ENCODE peak calls at places on chromosomes 5 and 9, in four cellular contexts. One of them, this sample, is unnamed.
A peak's percentile ranks its signal among the peaks of the same experiment; 100 is the strongest.

GRCh38 chr9:18442629-18443491 is 31.1 kb upstream of the ADAMTSL1 start:
- DNase-seq in fibroblast of villous mesenchyme: peak; percentile 83
- DNase-seq in skeletal muscle cell: peak; percentile 61
- DNase-seq in NCI-H510A treated with DMSO at 0.1 percent for 48 hours: peak; percentile 76
- DNase-seq in this sample: peak; percentile 71

GRCh38 chr9:26575041-26575440 is 317.6 kb downstream of the CAAP1 start:
- DNase-seq in NCI-H510A treated with DMSO at 0.1 percent for 48 hours: no peak
- DNase-seq in skeletal muscle cell: no peak
- DNase-seq in fibroblast of villous mesenchyme: no peak
- DNase-seq in this sample: no peak

GRCh38 chr5:67268233-67269011 is 71.8 kb upstream of the CD180 start:
- DNase-seq in NCI-H510A treated with DMSO at 0.1 percent for 48 hours: peak; percentile 28
- DNase-seq in fibroblast of villous mesenchyme: peak; percentile 99
- DNase-seq in skeletal muscle cell: peak; percentile 99
- DNase-seq in this sample: peak; percentile 95

GRCh38 chr9:18382243-18382642 is 91.7 kb upstream of the ADAMTSL1 start:
- DNase-seq in skeletal muscle cell: no peak
- DNase-seq in fibroblast of villous mesenchyme: no peak
- DNase-seq in NCI-H510A treated with DMSO at 0.1 percent for 48 hours: no peak
- DNase-seq in this sample: no peak

GRCh38 chr5:142548739-142549275 is 137.1 kb downstream of the FGF1 start:
- DNase-seq in skeletal muscle cell: peak; percentile 90
- DNase-seq in NCI-H510A treated with DMSO at 0.1 percent for 48 hours: peak; percentile 83
- DNase-seq in fibroblast of villous mesenchyme: peak; percentile 98
- DNase-seq in this sample: peak; percentile 91

GRCh38 chr5:154806176-154806575 is 44.2 kb downstream of the FAXDC2 start:
- DNase-seq in fibroblast of villous mesenchyme: no peak
- DNase-seq in skeletal muscle cell: no peak
- DNase-seq in NCI-H510A treated with DMSO at 0.1 percent for 48 hours: no peak
- DNase-seq in this sample: no peak

GRCh38 chr9:121066850-121067249 is 7.9 kb upstream of the CNTRL start:
- DNase-seq in NCI-H510A treated with DMSO at 0.1 percent for 48 hours: no peak
- DNase-seq in skeletal muscle cell: no peak
- DNase-seq in fibroblast of villous mesenchyme: no peak
- DNase-seq in this sample: no peak

GRCh38 chr5:35804201-35804653 is 52.5 kb upstream of the IL7R start:
- DNase-seq in fibroblast of villous mesenchyme: no peak
- DNase-seq in NCI-H510A treated with DMSO at 0.1 percent for 48 hours: no peak
- DNase-seq in skeletal muscle cell: no peak
- DNase-seq in this sample: no peak

GRCh38 chr9:4784403-4784802 is 8.3 kb upstream of the RCL1 start:
- DNase-seq in fibroblast of villous mesenchyme: no peak
- DNase-seq in skeletal muscle cell: no peak
- DNase-seq in NCI-H510A treated with DMSO at 0.1 percent for 48 hours: no peak
- DNase-seq in this sample: no peak

GRCh38 chr9:122931851-122932199 is 513 bp upstream of the ZBTB26 start:
- DNase-seq in NCI-H510A treated with DMSO at 0.1 percent for 48 hours: peak; percentile 10
- DNase-seq in fibroblast of villous mesenchyme: no peak
- DNase-seq in skeletal muscle cell: no peak
- DNase-seq in this sample: no peak

GRCh38 chr5:80481019-80481893 is 6.6 kb upstream of the FAM151B start:
- DNase-seq in fibroblast of villous mesenchyme: peak; percentile 66
- DNase-seq in skeletal muscle cell: no peak
- DNase-seq in NCI-H510A treated with DMSO at 0.1 percent for 48 hours: peak; percentile 57
- DNase-seq in this sample: no peak

GRCh38 chr5:73370620-73371583 is 77.7 kb downstream of the FOXD1 start:
- DNase-seq in fibroblast of villous mesenchyme: peak; percentile 73
- DNase-seq in skeletal muscle cell: peak; percentile 89
- DNase-seq in NCI-H510A treated with DMSO at 0.1 percent for 48 hours: no peak
- DNase-seq in this sample: peak; percentile 69

GRCh38 chr9:71647094-71647591 is 121.2 kb downstream of the CEMIP2 start:
- DNase-seq in NCI-H510A treated with DMSO at 0.1 percent for 48 hours: no peak
- DNase-seq in skeletal muscle cell: peak; percentile 58
- DNase-seq in fibroblast of villous mesenchyme: peak; percentile 89
- DNase-seq in this sample: peak; percentile 13

GRCh38 chr9:134213508-134214394 is 49.4 kb upstream of the RNU6ATAC start:
- DNase-seq in NCI-H510A treated with DMSO at 0.1 percent for 48 hours: no peak
- DNase-seq in fibroblast of villous mesenchyme: no peak
- DNase-seq in skeletal muscle cell: no peak
- DNase-seq in this sample: no peak

GRCh38 chr9:134589748-134590147 is 51.9 kb upstream of the COL5A1 start:
- DNase-seq in NCI-H510A treated with DMSO at 0.1 percent for 48 hours: no peak
- DNase-seq in fibroblast of villous mesenchyme: no peak
- DNase-seq in skeletal muscle cell: no peak
- DNase-seq in this sample: no peak

GRCh38 chr5:138653502-138653901 is 78.3 kb upstream of the HSPA9 start:
- DNase-seq in NCI-H510A treated with DMSO at 0.1 percent for 48 hours: no peak
- DNase-seq in skeletal muscle cell: no peak
- DNase-seq in fibroblast of villous mesenchyme: peak; percentile 42
- DNase-seq in this sample: no peak

GRCh38 chr9:1052119-1052907 is 2.2 kb downstream of the DMRT2 start:
- DNase-seq in skeletal muscle cell: no peak
- DNase-seq in fibroblast of villous mesenchyme: no peak
- DNase-seq in NCI-H510A treated with DMSO at 0.1 percent for 48 hours: no peak
- DNase-seq in this sample: no peak

GRCh38 chr9:91905958-91906585 is 44.0 kb downstream of the ROR2 start:
- DNase-seq in NCI-H510A treated with DMSO at 0.1 percent for 48 hours: no peak
- DNase-seq in skeletal muscle cell: no peak
- DNase-seq in fibroblast of villous mesenchyme: peak; percentile 66
- DNase-seq in this sample: no peak

GRCh38 chr9:90140131-90140818 is 502.3 kb downstream of the DIRAS2 start:
- DNase-seq in fibroblast of villous mesenchyme: no peak
- DNase-seq in skeletal muscle cell: no peak
- DNase-seq in NCI-H510A treated with DMSO at 0.1 percent for 48 hours: no peak
- DNase-seq in this sample: no peak

GRCh38 chr5:62785588-62785987 is 207.0 kb downstream of the LRRC70 start:
- DNase-seq in fibroblast of villous mesenchyme: no peak
- DNase-seq in skeletal muscle cell: no peak
- DNase-seq in NCI-H510A treated with DMSO at 0.1 percent for 48 hours: no peak
- DNase-seq in this sample: no peak

GRCh38 chr5:14900661-14901461 is 29.3 kb upstream of the ANKH start:
- DNase-seq in skeletal muscle cell: peak; percentile 71
- DNase-seq in NCI-H510A treated with DMSO at 0.1 percent for 48 hours: no peak
- DNase-seq in fibroblast of villous mesenchyme: peak; percentile 90
- DNase-seq in this sample: peak; percentile 79

GRCh38 chr9:77211561-77211960 is 34.2 kb downstream of the VPS13A start:
- DNase-seq in skeletal muscle cell: no peak
- DNase-seq in fibroblast of villous mesenchyme: no peak
- DNase-seq in NCI-H510A treated with DMSO at 0.1 percent for 48 hours: no peak
- DNase-seq in this sample: no peak

GRCh38 chr5:5422819-5423515 is 490 bp downstream of the ICE1 start:
- DNase-seq in fibroblast of villous mesenchyme: no peak
- DNase-seq in skeletal muscle cell: no peak
- DNase-seq in NCI-H510A treated with DMSO at 0.1 percent for 48 hours: no peak
- DNase-seq in this sample: no peak

GRCh38 chr9:26955222-26955903 is 849 bp upstream of the IFT74 start:
- DNase-seq in fibroblast of villous mesenchyme: no peak
- DNase-seq in skeletal muscle cell: no peak
- DNase-seq in NCI-H510A treated with DMSO at 0.1 percent for 48 hours: no peak
- DNase-seq in this sample: no peak

GRCh38 chr5:1098986-1099597 is 12.8 kb downstream of the SLC12A7 start:
- DNase-seq in fibroblast of villous mesenchyme: no peak
- DNase-seq in NCI-H510A treated with DMSO at 0.1 percent for 48 hours: no peak
- DNase-seq in skeletal muscle cell: no peak
- DNase-seq in this sample: no peak

GRCh38 chr5:139088024-139088423 is 110.1 kb downstream of the SIL1 start:
- DNase-seq in fibroblast of villous mesenchyme: no peak
- DNase-seq in skeletal muscle cell: no peak
- DNase-seq in NCI-H510A treated with DMSO at 0.1 percent for 48 hours: no peak
- DNase-seq in this sample: no peak

GRCh38 chr5:83523926-83524325 is 52.4 kb downstream of the VCAN start:
- DNase-seq in fibroblast of villous mesenchyme: no peak
- DNase-seq in skeletal muscle cell: no peak
- DNase-seq in NCI-H510A treated with DMSO at 0.1 percent for 48 hours: no peak
- DNase-seq in this sample: no peak

GRCh38 chr5:100643473-100643872 is 108.3 kb downstream of the FAM174A start:
- DNase-seq in fibroblast of villous mesenchyme: peak; percentile 21
- DNase-seq in skeletal muscle cell: peak; percentile 12
- DNase-seq in NCI-H510A treated with DMSO at 0.1 percent for 48 hours: no peak
- DNase-seq in this sample: no peak

GRCh38 chr5:5252106-5252505 is 112.0 kb downstream of the ADAMTS16 start:
- DNase-seq in fibroblast of villous mesenchyme: no peak
- DNase-seq in skeletal muscle cell: no peak
- DNase-seq in NCI-H510A treated with DMSO at 0.1 percent for 48 hours: no peak
- DNase-seq in this sample: no peak

GRCh38 chr5:75281716-75282465 is 45.2 kb upstream of the ANKRD31 start:
- DNase-seq in skeletal muscle cell: no peak
- DNase-seq in fibroblast of villous mesenchyme: peak; percentile 18
- DNase-seq in NCI-H510A treated with DMSO at 0.1 percent for 48 hours: no peak
- DNase-seq in this sample: no peak

GRCh38 chr9:14616188-14616982 is 76.8 kb downstream of the ZDHHC21 start:
- DNase-seq in skeletal muscle cell: peak; percentile 22
- DNase-seq in NCI-H510A treated with DMSO at 0.1 percent for 48 hours: peak; percentile 71
- DNase-seq in fibroblast of villous mesenchyme: peak; percentile 75
- DNase-seq in this sample: peak; percentile 42

GRCh38 chr9:69254223-69254622 is 70.8 kb upstream of the ENTREP1 start:
- DNase-seq in NCI-H510A treated with DMSO at 0.1 percent for 48 hours: no peak
- DNase-seq in skeletal muscle cell: no peak
- DNase-seq in fibroblast of villous mesenchyme: no peak
- DNase-seq in this sample: no peak

GRCh38 chr9:36961568-36962360 is 72.3 kb downstream of the PAX5 start:
- DNase-seq in skeletal muscle cell: no peak
- DNase-seq in NCI-H510A treated with DMSO at 0.1 percent for 48 hours: no peak
- DNase-seq in fibroblast of villous mesenchyme: peak; percentile 10
- DNase-seq in this sample: no peak